ENCODE peak calls at places on chromosomes 13 and 19, in ten cellular contexts. One of them, this sample, is unnamed.

GRCh38 chr19:3981736-3982681 is 3.3 kb downstream of the EEF2 start:
- DNase-seq in endothelial cell: no peak
- DNase-seq in keratinocyte: peak
- DNase-seq in CD4-positive, alpha-beta T cell: no peak
- DNase-seq in body of pancreas: no peak
- DNase-seq in progenitor cell of endocrine pancreas: no peak
- DNase-seq in BJ: no peak
- DNase-seq in activated B cell treated with CpG ODN at 0.5 μM for 24 hours: no peak
- DNase-seq in breast epithelium: peak
- DNase-seq in A549: no peak
- DNase-seq in this sample: peak

GRCh38 chr19:41924151-41925145 is 3.8 kb downstream of the ERFL start:
- DNase-seq in endothelial cell: no peak
- DNase-seq in keratinocyte: no peak
- DNase-seq in CD4-positive, alpha-beta T cell: no peak
- DNase-seq in body of pancreas: no peak
- DNase-seq in progenitor cell of endocrine pancreas: no peak
- DNase-seq in BJ: no peak
- DNase-seq in activated B cell treated with CpG ODN at 0.5 μM for 24 hours: no peak
- DNase-seq in breast epithelium: no peak
- DNase-seq in A549: no peak
- DNase-seq in this sample: no peak

GRCh38 chr19:16928351-16928750 is 39.6 kb downstream of the F2RL3 start:
- DNase-seq in endothelial cell: no peak
- DNase-seq in keratinocyte: no peak
- DNase-seq in CD4-positive, alpha-beta T cell: no peak
- DNase-seq in body of pancreas: no peak
- DNase-seq in progenitor cell of endocrine pancreas: no peak
- DNase-seq in BJ: no peak
- DNase-seq in activated B cell treated with CpG ODN at 0.5 μM for 24 hours: no peak
- DNase-seq in breast epithelium: no peak
- DNase-seq in A549: no peak
- DNase-seq in this sample: no peak

GRCh38 chr19:35381318-35381717 is 10.4 kb downstream of the GPR42 start:
- DNase-seq in endothelial cell: no peak
- DNase-seq in keratinocyte: no peak
- DNase-seq in CD4-positive, alpha-beta T cell: no peak
- DNase-seq in body of pancreas: no peak
- DNase-seq in progenitor cell of endocrine pancreas: no peak
- DNase-seq in BJ: no peak
- DNase-seq in activated B cell treated with CpG ODN at 0.5 μM for 24 hours: no peak
- DNase-seq in breast epithelium: no peak
- DNase-seq in A549: no peak
- DNase-seq in this sample: no peak

GRCh38 chr13:113964251-113964995 is 9.5 kb downstream of the C13orf46 start:
- DNase-seq in endothelial cell: no peak
- DNase-seq in keratinocyte: no peak
- DNase-seq in CD4-positive, alpha-beta T cell: no peak
- DNase-seq in body of pancreas: no peak
- DNase-seq in progenitor cell of endocrine pancreas: no peak
- DNase-seq in BJ: no peak
- DNase-seq in activated B cell treated with CpG ODN at 0.5 μM for 24 hours: no peak
- DNase-seq in breast epithelium: no peak
- DNase-seq in A549: no peak
- DNase-seq in this sample: no peak

GRCh38 chr19:46533085-46534081 is 37.7 kb upstream of the PNMA8B start:
- DNase-seq in endothelial cell: no peak
- DNase-seq in keratinocyte: no peak
- DNase-seq in CD4-positive, alpha-beta T cell: no peak
- DNase-seq in body of pancreas: no peak
- DNase-seq in progenitor cell of endocrine pancreas: no peak
- DNase-seq in BJ: no peak
- DNase-seq in activated B cell treated with CpG ODN at 0.5 μM for 24 hours: no peak
- DNase-seq in breast epithelium: no peak
- DNase-seq in A549: no peak
- DNase-seq in this sample: no peak

GRCh38 chr13:37617162-37617561 is 18.6 kb upstream of the POSTN start:
- DNase-seq in endothelial cell: no peak
- DNase-seq in keratinocyte: peak
- DNase-seq in CD4-positive, alpha-beta T cell: no peak
- DNase-seq in body of pancreas: no peak
- DNase-seq in progenitor cell of endocrine pancreas: no peak
- DNase-seq in BJ: peak
- DNase-seq in activated B cell treated with CpG ODN at 0.5 μM for 24 hours: no peak
- DNase-seq in breast epithelium: no peak
- DNase-seq in A549: no peak
- DNase-seq in this sample: no peak

GRCh38 chr13:35157143-35157755 is 215.2 kb downstream of the NBEA start:
- DNase-seq in endothelial cell: peak
- DNase-seq in keratinocyte: no peak
- DNase-seq in CD4-positive, alpha-beta T cell: no peak
- DNase-seq in body of pancreas: peak
- DNase-seq in progenitor cell of endocrine pancreas: peak
- DNase-seq in BJ: no peak
- DNase-seq in activated B cell treated with CpG ODN at 0.5 μM for 24 hours: no peak
- DNase-seq in breast epithelium: no peak
- DNase-seq in A549: peak
- DNase-seq in this sample: no peak

GRCh38 chr13:33230178-33230881 is 55.2 kb downstream of the STARD13 start:
- DNase-seq in endothelial cell: no peak
- DNase-seq in keratinocyte: no peak
- DNase-seq in CD4-positive, alpha-beta T cell: no peak
- DNase-seq in body of pancreas: no peak
- DNase-seq in progenitor cell of endocrine pancreas: no peak
- DNase-seq in BJ: no peak
- DNase-seq in activated B cell treated with CpG ODN at 0.5 μM for 24 hours: no peak
- DNase-seq in breast epithelium: no peak
- DNase-seq in A549: no peak
- DNase-seq in this sample: no peak

GRCh38 chr13:110519506-110519905 is 42.0 kb downstream of the RAB20 start:
- DNase-seq in endothelial cell: no peak
- DNase-seq in keratinocyte: no peak
- DNase-seq in CD4-positive, alpha-beta T cell: no peak
- DNase-seq in body of pancreas: no peak
- DNase-seq in progenitor cell of endocrine pancreas: no peak
- DNase-seq in BJ: no peak
- DNase-seq in activated B cell treated with CpG ODN at 0.5 μM for 24 hours: no peak
- DNase-seq in breast epithelium: no peak
- DNase-seq in A549: no peak
- DNase-seq in this sample: no peak
- TF ChIP-seq CTCF in endothelial cell: no peak
- TF ChIP-seq CTCF in keratinocyte: no peak
- TF ChIP-seq CTCF in CD4-positive, alpha-beta T cell: no peak
- TF ChIP-seq CTCF in body of pancreas: no peak
- TF ChIP-seq CTCF in progenitor cell of endocrine pancreas: no peak
- TF ChIP-seq CTCF in BJ: no peak
- TF ChIP-seq CTCF in activated B cell treated with CpG ODN at 0.5 μM for 24 hours: no peak
- TF ChIP-seq CTCF in breast epithelium: no peak
- TF ChIP-seq CTCF in A549: no peak
- TF ChIP-seq CTCF in this sample: no peak

DNA sequence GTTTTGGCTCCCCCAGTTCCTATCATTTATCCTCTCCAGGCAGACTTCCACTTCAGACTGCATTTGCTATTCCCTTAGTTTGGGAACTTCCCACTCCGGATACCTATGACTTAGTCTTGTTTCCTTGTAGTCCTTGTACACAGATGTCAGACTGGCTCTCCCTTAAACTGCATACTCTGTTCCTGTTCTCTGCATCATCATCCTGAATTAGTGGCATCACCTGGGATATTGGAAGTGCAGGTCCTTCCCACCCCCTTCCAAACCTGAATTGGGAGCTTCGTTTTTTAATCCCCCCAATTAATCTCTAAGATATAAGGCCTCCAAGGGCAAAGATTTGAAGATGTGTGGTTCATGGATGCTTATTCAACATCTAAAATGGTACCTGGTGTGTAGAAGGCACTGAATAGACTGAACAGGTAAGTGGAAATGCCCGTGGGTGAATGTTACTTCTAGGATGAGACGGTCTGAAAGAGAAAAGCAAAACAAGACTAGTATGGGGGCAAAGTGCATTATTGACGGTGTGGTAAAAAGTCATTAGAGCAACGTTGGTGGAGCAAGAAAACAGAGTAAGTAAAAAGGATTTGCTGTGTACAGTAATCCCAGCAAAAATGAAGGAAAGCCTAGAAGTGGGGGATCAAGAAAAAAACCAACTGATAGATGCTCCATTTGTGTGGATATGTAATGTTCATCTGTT is 9.6 kb downstream of the MIR17HG start:
- DNase-seq in endothelial cell: no peak
- DNase-seq in keratinocyte: no peak
- DNase-seq in CD4-positive, alpha-beta T cell: no peak
- DNase-seq in body of pancreas: no peak
- DNase-seq in progenitor cell of endocrine pancreas: no peak
- DNase-seq in BJ: no peak
- DNase-seq in activated B cell treated with CpG ODN at 0.5 μM for 24 hours: no peak
- DNase-seq in breast epithelium: no peak
- DNase-seq in A549: no peak
- DNase-seq in this sample: no peak
- TF ChIP-seq CTCF in endothelial cell: no peak
- TF ChIP-seq CTCF in keratinocyte: no peak
- TF ChIP-seq CTCF in CD4-positive, alpha-beta T cell: no peak
- TF ChIP-seq CTCF in body of pancreas: no peak
- TF ChIP-seq CTCF in progenitor cell of endocrine pancreas: no peak
- TF ChIP-seq CTCF in BJ: no peak
- TF ChIP-seq CTCF in activated B cell treated with CpG ODN at 0.5 μM for 24 hours: no peak
- TF ChIP-seq CTCF in breast epithelium: no peak
- TF ChIP-seq CTCF in A549: no peak
- TF ChIP-seq CTCF in this sample: no peak

DNA sequence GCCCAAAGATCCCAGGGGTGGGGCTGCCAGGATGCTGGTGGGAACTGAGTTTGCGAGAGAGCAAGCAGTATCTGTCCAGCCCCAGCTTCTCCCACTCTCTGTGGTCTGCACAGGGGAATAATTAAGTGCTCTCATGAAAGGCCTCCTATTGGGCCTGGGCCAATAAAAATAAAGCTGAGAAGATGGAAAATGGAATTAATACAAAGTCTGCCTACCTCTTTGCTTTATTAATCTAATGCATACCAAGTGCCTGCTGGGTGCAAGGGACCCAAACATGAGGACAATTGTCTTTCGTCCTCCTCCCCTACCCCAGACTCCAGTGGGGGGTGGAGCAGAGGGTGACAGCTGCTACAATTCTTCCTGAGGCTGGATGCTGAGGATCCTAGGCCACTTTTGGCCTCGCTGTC is 5.4 kb downstream of the DDX39A start:
- DNase-seq in endothelial cell: no peak
- DNase-seq in keratinocyte: no peak
- DNase-seq in CD4-positive, alpha-beta T cell: no peak
- DNase-seq in body of pancreas: no peak
- DNase-seq in progenitor cell of endocrine pancreas: no peak
- DNase-seq in BJ: no peak
- DNase-seq in activated B cell treated with CpG ODN at 0.5 μM for 24 hours: no peak
- DNase-seq in breast epithelium: no peak
- DNase-seq in A549: no peak
- DNase-seq in this sample: no peak
- TF ChIP-seq CTCF in endothelial cell: no peak
- TF ChIP-seq CTCF in keratinocyte: no peak
- TF ChIP-seq CTCF in CD4-positive, alpha-beta T cell: no peak
- TF ChIP-seq CTCF in body of pancreas: no peak
- TF ChIP-seq CTCF in progenitor cell of endocrine pancreas: no peak
- TF ChIP-seq CTCF in BJ: no peak
- TF ChIP-seq CTCF in activated B cell treated with CpG ODN at 0.5 μM for 24 hours: no peak
- TF ChIP-seq CTCF in breast epithelium: no peak
- TF ChIP-seq CTCF in A549: no peak
- TF ChIP-seq CTCF in this sample: no peak

DNA sequence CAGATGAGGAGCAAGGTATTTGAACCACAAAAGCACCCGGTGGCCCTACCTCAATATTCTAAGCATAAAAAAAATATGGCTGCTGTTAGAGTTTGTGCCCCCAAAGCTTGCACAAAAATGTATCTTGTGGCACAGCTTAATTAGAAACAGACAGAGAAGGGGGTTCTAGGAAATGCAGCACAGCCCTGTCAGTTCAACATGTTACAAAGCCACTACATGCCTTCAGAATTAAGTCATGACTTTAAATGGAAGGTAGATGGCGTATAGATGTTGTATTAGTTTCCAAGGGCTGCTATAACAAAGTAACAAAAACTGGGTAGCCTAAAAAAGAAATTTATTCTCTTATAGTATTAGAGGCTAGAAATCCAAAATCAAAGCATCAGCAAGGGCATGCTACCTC is 703.8 kb downstream of the DIAPH3 start:
- DNase-seq in endothelial cell: no peak
- DNase-seq in keratinocyte: no peak
- DNase-seq in CD4-positive, alpha-beta T cell: no peak
- DNase-seq in body of pancreas: no peak
- DNase-seq in progenitor cell of endocrine pancreas: no peak
- DNase-seq in BJ: no peak
- DNase-seq in activated B cell treated with CpG ODN at 0.5 μM for 24 hours: no peak
- DNase-seq in breast epithelium: no peak
- DNase-seq in A549: no peak
- DNase-seq in this sample: no peak
- TF ChIP-seq CTCF in endothelial cell: no peak
- TF ChIP-seq CTCF in keratinocyte: no peak
- TF ChIP-seq CTCF in CD4-positive, alpha-beta T cell: no peak
- TF ChIP-seq CTCF in body of pancreas: no peak
- TF ChIP-seq CTCF in progenitor cell of endocrine pancreas: no peak
- TF ChIP-seq CTCF in BJ: no peak
- TF ChIP-seq CTCF in activated B cell treated with CpG ODN at 0.5 μM for 24 hours: no peak
- TF ChIP-seq CTCF in breast epithelium: no peak
- TF ChIP-seq CTCF in A549: no peak
- TF ChIP-seq CTCF in this sample: no peak

DNA sequence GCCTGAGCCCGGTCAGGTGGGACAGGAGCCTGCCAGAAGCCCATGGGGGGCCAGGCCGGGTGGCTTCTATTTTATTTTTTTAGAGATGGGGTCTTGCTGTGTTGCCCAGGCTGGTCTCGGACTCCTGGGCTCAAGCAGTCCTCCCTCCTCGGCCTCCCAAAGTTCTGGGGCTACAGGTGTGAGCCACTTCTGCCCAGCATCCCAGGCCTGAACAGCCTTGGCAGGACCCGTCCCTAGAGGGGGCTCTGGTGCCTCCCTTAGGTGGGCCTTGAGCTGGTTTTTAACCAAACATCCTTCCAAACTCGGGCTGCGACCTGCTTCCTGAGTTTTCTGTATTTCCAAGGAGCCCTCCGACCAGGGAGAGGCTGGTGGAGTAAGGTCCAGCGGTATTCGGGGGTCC is 10.5 kb downstream of the COMP start:
- DNase-seq in endothelial cell: no peak
- DNase-seq in keratinocyte: no peak
- DNase-seq in CD4-positive, alpha-beta T cell: no peak
- DNase-seq in body of pancreas: no peak
- DNase-seq in progenitor cell of endocrine pancreas: no peak
- DNase-seq in BJ: no peak
- DNase-seq in activated B cell treated with CpG ODN at 0.5 μM for 24 hours: no peak
- DNase-seq in breast epithelium: no peak
- DNase-seq in A549: no peak
- DNase-seq in this sample: no peak
- TF ChIP-seq CTCF in endothelial cell: no peak
- TF ChIP-seq CTCF in keratinocyte: peak
- TF ChIP-seq CTCF in CD4-positive, alpha-beta T cell: no peak
- TF ChIP-seq CTCF in body of pancreas: no peak
- TF ChIP-seq CTCF in progenitor cell of endocrine pancreas: peak
- TF ChIP-seq CTCF in BJ: peak
- TF ChIP-seq CTCF in activated B cell treated with CpG ODN at 0.5 μM for 24 hours: no peak
- TF ChIP-seq CTCF in breast epithelium: no peak
- TF ChIP-seq CTCF in A549: no peak
- TF ChIP-seq CTCF in this sample: no peak